ENCODE peak calls at places on chromosomes 11 and 22, in seven cellular contexts. Z is fibroblast of villous mesenchyme, S is dorsolateral prefrontal cortex, R is lower leg skin, M is AG09309, H is H9, X is PC-3. B is an unnamed sample.

GRCh38 chr11:108606070-108606469 is 12.5 kb upstream of the EXPH5 start:
- DNase-seq in Z (no peak), S (no peak), R (no peak), M (no peak), H (no peak), X (no peak), B (no peak)

GRCh38 chr11:32586576-32587190 is 3.1 kb downstream of the EIF3M start:
- DNase-seq in Z (peak), S (no peak), R (no peak), M (no peak), H (no peak), X (peak), B (no peak)

GRCh38 chr11:82105331-82105992 is 628.2 kb downstream of the FAM181B start:
- DNase-seq in Z (no peak), S (no peak), R (no peak), M (no peak), H (no peak), X (no peak), B (no peak)

GRCh38 chr11:84543367-84544159 is 1083.6 kb downstream of the DLG2 start:
- DNase-seq in Z (no peak), S (no peak), R (no peak), M (no peak), H (peak), X (no peak), B (no peak)

GRCh38 chr11:94332814-94333213 is 28.4 kb downstream of the IZUMO1R start:
- DNase-seq in Z (no peak), S (no peak), R (no peak), M (no peak), H (no peak), X (no peak), B (no peak)

GRCh38 chr11:20592741-20593140 is 6.7 kb upstream of the SLC6A5 start:
- DNase-seq in Z (no peak), S (no peak), R (no peak), M (no peak), H (no peak), X (no peak), B (no peak)

GRCh38 chr11:31770011-31770410 is 41.1 kb downstream of the PAX6 start:
- DNase-seq in Z (no peak), S (no peak), R (no peak), M (no peak), H (no peak), X (no peak), B (no peak)

GRCh38 chr11:107608809-107609208 is 17.9 kb downstream of the ELMOD1 start:
- DNase-seq in Z (no peak), S (no peak), R (no peak), M (no peak), H (no peak), X (no peak), B (no peak)

GRCh38 chr22:45007247-45007945 is 2.4 kb downstream of the PHF21B start:
- DNase-seq in Z (peak), S (no peak), R (no peak), M (no peak), H (peak), X (no peak), B (peak)

GRCh38 chr11:36398261-36398953 is 102.3 kb downstream of the PRR5L start:
- DNase-seq in Z (no peak), S (peak), R (no peak), M (no peak), H (no peak), X (no peak), B (no peak)

GRCh38 chr22:47215851-47216250 is 453.4 kb downstream of the TBC1D22A start:
- DNase-seq in Z (no peak), S (no peak), R (peak), M (no peak), H (no peak), X (no peak), B (no peak)

GRCh38 chr22:45602824-45603301 is 68.8 kb upstream of the ATXN10 start:
- DNase-seq in Z (peak), S (no peak), R (no peak), M (peak), H (peak), X (no peak), B (no peak)

GRCh38 chr22:22957090-22957489 is 69.5 kb downstream of the IGLL5 start:
- DNase-seq in Z (no peak), S (no peak), R (no peak), M (no peak), H (no peak), X (no peak), B (no peak)

GRCh38 chr11:10654211-10655150 is 39.1 kb downstream of the IRAG1 start:
- DNase-seq in Z (peak), S (no peak), R (no peak), M (no peak), H (no peak), X (peak), B (no peak)
- TF ChIP-seq CTCF in Z (peak), S (peak), R (no peak), M (peak), H (peak), X (peak), B (peak)

DNA sequence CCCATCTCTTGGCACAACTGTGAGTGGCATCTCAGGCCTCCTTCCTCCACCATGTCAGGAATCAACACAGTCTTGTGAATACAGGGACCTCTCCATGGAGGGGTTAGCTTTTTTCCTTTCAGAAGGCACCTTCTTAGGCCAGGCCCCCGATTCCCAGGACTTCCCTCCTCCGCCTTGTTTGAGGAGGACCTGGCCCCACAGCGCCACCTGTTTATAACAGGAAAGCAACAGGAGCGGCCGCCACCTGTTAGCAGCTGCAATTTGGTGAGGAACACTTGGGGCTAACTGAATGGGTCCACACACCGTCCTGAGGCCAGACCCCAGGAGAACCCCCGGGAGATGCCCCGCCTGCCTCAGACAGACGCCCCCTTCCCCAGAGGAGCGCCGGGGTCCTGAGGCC is 3.8 kb upstream of the PKP3 start:
- DNase-seq in Z (no peak), S (no peak), R (no peak), M (no peak), H (peak), X (peak), B (no peak)
- TF ChIP-seq CTCF in Z (no peak), S (no peak), R (no peak), M (no peak), H (peak), X (peak), B (no peak)

GRCh38 chr22:18997925-18998315 is 61.8 kb upstream of the PRODH start:
- DNase-seq in Z (no peak), S (peak), R (peak), M (no peak), H (no peak), X (no peak), B (no peak)

GRCh38 chr22:18999416-18999815 is 63.3 kb upstream of the PRODH start:
- DNase-seq in Z (no peak), S (no peak), R (peak), M (no peak), H (no peak), X (no peak), B (no peak)

GRCh38 chr22:19001204-19001603 is 65.1 kb upstream of the PRODH start:
- DNase-seq in Z (no peak), S (no peak), R (peak), M (no peak), H (no peak), X (no peak), B (no peak)

GRCh38 chr22:18997306-18997924 is 61.3 kb upstream of the PRODH start:
- DNase-seq in Z (no peak), S (peak), R (peak), M (no peak), H (no peak), X (no peak), B (no peak)

GRCh38 chr22:18998998-18999397 is 62.9 kb upstream of the PRODH start:
- DNase-seq in Z (no peak), S (no peak), R (peak), M (no peak), H (peak), X (no peak), B (no peak)
- TF ChIP-seq CTCF in Z (peak), S (no peak), R (no peak), M (peak), H (peak), X (peak), B (peak)

DNA sequence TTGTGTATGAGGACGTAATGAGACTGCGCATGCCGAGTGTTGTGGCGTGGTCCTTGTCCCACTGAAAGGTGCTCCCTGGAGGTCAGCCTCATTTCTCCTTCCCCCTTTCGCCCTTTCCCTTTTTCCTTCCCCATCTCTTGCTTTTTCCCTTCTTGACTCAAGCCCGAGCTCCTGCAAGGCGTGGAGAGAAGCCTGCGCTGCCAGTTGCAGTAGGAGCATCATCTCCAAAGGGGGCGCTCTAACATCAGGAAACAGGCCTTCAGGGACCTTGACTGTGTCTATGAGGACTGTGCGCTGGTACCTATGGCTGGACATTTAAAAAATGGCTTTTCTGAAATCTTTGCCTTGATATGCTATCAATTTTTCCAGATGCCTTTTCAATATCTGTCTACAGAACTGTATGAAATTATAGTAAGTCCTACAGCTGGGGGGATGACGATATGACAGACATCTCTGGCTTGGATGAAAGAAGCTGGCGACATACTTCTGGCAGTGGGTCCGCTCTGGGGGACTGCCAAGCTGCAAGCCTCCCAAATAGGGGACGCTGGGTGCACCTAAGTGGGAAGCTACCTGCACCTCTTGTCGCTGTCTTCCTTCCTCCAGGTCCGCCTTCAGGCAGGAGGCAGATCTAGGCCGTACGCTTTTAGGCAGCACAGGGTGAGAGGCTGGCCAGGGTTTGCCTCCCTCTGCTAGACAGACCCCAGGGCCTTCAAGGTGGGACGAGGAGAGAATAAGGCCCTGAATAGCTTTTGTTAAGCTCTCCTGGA is 96.5 kb downstream of the NXPE2 start:
- DNase-seq in Z (peak), S (peak), R (no peak), M (no peak), H (peak), X (peak), B (peak)
- TF ChIP-seq CTCF in Z (peak), S (peak), R (no peak), M (peak), H (peak), X (peak), B (peak)

GRCh38 chr11:12090761-12091261 is 19.6 kb upstream of the MICAL2 start:
- DNase-seq in Z (no peak), S (no peak), R (peak), M (no peak), H (no peak), X (peak), B (no peak)

GRCh38 chr11:12094872-12095800 is 15.3 kb upstream of the MICAL2 start:
- DNase-seq in Z (no peak), S (no peak), R (peak), M (no peak), H (no peak), X (no peak), B (no peak)

GRCh38 chr11:12090061-12090572 is 20.3 kb upstream of the MICAL2 start:
- DNase-seq in Z (peak), S (no peak), R (peak), M (no peak), H (no peak), X (peak), B (no peak)

GRCh38 chr11:12091957-12092558 is 18.3 kb upstream of the MICAL2 start:
- DNase-seq in Z (peak), S (no peak), R (peak), M (no peak), H (no peak), X (peak), B (no peak)

GRCh38 chr11:12092714-12093113 is 17.7 kb upstream of the MICAL2 start:
- DNase-seq in Z (no peak), S (peak), R (peak), M (no peak), H (peak), X (no peak), B (no peak)
- TF ChIP-seq CTCF in Z (no peak), S (no peak), R (no peak), M (no peak), H (no peak), X (no peak), B (no peak)

DNA sequence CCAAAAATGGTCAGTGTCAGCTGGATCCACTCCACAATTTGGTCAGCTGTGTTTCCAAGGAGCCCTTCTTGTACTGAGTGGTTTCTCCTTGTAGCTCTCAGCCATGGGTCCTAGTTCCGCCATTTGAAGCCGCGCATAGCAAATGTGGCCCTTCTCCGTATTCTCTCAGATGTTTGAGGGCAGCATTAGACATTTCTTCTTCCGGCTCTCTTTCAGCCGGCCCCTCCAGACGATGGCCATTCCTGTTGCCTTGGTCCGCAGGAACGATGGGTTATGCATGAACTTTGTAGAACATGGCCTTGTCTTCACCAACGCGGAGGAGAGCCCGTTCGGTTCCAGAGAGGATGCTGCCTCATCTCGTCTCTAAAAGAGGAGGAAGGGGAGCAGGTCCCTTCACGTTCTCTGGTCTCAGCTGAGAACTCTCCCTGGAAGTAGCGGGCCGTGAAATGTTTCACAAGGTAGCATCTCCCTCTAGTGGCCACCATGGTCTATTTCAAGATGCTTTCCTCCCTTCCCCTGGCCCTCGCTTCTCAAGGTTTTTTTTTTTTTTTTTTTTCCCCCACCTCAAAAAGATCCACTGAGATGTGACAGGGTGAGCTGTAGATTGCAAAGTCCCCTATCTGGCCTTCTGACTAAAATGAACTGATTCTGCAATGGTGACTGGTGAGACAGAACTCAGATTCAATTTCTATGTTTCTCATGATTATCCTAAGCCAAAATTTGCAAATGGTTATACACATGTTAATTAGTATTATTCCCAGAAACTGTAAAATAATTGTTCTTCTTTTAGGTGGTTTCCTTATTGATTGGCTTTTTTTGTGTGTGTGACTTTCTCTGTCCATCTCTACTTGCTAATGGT is 19.8 kb upstream of the PLET1 start:
- DNase-seq in Z (peak), S (peak), R (peak), M (peak), H (peak), X (peak), B (peak)
- TF ChIP-seq CTCF in Z (peak), S (peak), R (no peak), M (peak), H (peak), X (peak), B (peak)

DNA sequence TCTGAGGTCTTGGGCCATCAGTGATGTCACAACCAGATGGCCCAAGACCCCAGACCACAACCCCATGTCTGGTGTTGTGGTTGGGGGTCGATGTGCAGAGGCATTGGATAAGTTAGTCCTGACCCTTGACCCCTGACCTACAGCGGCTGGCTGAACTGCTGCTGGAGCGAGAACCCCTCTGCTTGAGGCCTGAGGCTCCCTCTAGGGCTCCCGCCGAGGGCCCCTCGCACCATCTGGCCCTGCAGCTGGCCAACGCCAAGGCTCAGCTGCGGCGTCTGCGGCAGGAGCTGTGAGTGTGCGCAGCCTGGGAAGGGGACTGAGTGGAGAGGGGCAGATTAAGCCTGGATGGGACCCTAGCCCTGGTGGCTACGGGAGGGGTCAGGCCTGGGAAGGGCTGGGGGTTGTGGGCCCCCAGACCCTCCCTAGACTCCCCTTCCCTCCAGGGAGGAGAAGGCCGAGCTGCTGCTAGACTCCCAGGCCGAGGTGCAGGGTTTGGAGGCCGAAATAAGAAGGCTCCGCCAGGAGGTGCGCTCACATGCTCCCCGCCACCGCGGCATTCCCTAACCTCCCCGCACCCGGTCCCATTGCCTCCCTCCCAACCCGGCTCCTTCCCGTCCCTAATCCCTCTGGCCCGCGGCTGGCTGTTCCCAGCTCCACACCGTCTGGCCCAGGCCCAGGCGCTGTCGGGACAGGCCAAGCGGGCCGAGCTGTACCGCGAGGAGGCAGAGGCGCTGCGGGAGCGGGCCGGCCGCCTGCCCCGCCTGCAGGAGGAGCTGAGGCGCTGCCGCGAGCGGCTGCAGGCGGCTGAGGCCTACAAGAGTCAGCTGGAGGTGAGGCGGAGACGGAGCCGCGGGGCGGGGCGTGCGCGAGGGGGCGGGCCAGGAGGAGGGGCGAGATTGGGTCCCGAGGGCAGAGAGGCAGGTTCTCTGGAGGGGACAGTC is 2.1 kb downstream of the CCDC88B start:
- DNase-seq in Z (peak), S (peak), R (peak), M (no peak), H (peak), X (peak), B (peak)
- TF ChIP-seq CTCF in Z (peak), S (no peak), R (no peak), M (no peak), H (peak), X (peak), B (no peak)

DNA sequence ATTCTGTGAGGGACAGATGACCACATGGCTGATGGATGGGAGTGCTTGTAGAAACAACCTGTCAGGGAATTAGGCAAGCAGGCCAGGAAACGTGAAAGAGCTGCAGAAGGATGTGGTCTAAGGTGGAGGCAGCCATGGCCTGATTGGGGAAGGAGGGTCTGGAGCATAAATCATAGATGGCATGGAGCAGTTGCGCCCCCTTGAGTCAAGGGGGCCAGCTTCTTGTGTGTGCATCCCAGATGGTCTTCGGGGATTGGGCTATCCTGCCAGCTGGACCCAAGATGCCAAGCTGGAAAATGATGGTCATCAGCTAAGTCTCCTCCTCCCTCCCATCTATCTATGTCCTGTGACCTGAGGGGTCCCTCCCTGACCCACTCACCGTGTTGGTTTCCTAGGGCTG is 119.4 kb upstream of the CLPB start:
- DNase-seq in Z (no peak), S (no peak), R (peak), M (no peak), H (peak), X (no peak), B (no peak)
- TF ChIP-seq CTCF in Z (no peak), S (no peak), R (no peak), M (no peak), H (peak), X (peak), B (no peak)

B was measured in mesothelial cell of epicardium.